ENCODE peak calls at places on chromosomes 2 and 18, in six cellular contexts. P is colonic mucosa, D is OCI-LY7, W is heart left ventricle, E is brain microvascular endothelial cell, I is left lung. B is an unnamed sample.

GRCh38 chr2:29573602-29574001 is 347.8 kb downstream of the ALK start:
- DNase-seq in D (no peak), W (no peak), P (no peak), E (no peak), I (no peak), B (no peak)

GRCh38 chr2:28838971-28839370 is 28.3 kb downstream of the SPDYA start:
- DNase-seq in E (no peak), D (no peak), I (no peak), P (no peak), W (no peak), B (no peak)

GRCh38 chr2:64296150-64296500 is 151.9 kb upstream of the PELI1 start:
- DNase-seq in D (no peak), I (no peak), E (no peak), P (no peak), W (no peak), B (no peak)

GRCh38 chr2:72457801-72458516 is 310.3 kb upstream of the CYP26B1 start:
- DNase-seq in P (no peak), E (no peak), I (no peak), W (no peak), D (no peak), B (no peak)

GRCh38 chr2:134280726-134281125 is 26.9 kb downstream of the MGAT5 start:
- DNase-seq in W (no peak), E (no peak), I (no peak), P (no peak), D (no peak), B (no peak)

GRCh38 chr2:102337481-102338386 is 17.9 kb upstream of the IL18R1 start:
- DNase-seq in E (no peak), D (no peak), I (no peak), P (no peak), W (no peak), B (no peak)

GRCh38 chr2:240343548-240343947 is 91.9 kb upstream of the GPC1 start:
- DNase-seq in D (no peak), I (no peak), W (no peak), E (no peak), P (no peak), B (no peak)

GRCh38 chr2:20104900-20105545 is 53.6 kb upstream of the LAPTM4A start:
- DNase-seq in D (no peak), I (peak), P (no peak), W (no peak), E (no peak), B (no peak)

GRCh38 chr2:207727256-207727655 is 15.8 kb downstream of the CCNYL1 start:
- DNase-seq in P (no peak), D (no peak), I (no peak), W (no peak), E (no peak), B (peak)

GRCh38 chr2:161434127-161434526 is 18.0 kb downstream of the TBR1 start:
- DNase-seq in W (no peak), D (no peak), E (no peak), P (no peak), I (no peak), B (no peak)

GRCh38 chr2:70888389-70888924 is 47.2 kb upstream of the ATP6V1B1 start:
- DNase-seq in W (no peak), I (no peak), P (no peak), E (no peak), D (no peak), B (no peak)

GRCh38 chr2:190340369-190340768 is 3.0 kb upstream of the INPP1 start:
- DNase-seq in D (no peak), P (no peak), E (peak), W (no peak), I (no peak), B (no peak)

GRCh38 chr18:51655327-51655698 is 457.8 kb upstream of the MEX3C start:
- DNase-seq in D (no peak), W (no peak), E (no peak), I (no peak), P (no peak), B (no peak)

GRCh38 chr2:98839292-98839691 is 96.7 kb downstream of the CRACDL start:
- DNase-seq in E (peak), D (no peak), I (no peak), P (no peak), W (no peak), B (peak)

GRCh38 chr2:193584001-193584400 is 1389.3 kb upstream of the TMEFF2 start:
- DNase-seq in W (no peak), I (no peak), D (no peak), E (no peak), P (no peak), B (no peak)

GRCh38 chr2:21118302-21118920 is 5.4 kb upstream of the TDRD15 start:
- DNase-seq in I (no peak), W (no peak), E (peak), P (peak), D (peak), B (no peak)

DNA sequence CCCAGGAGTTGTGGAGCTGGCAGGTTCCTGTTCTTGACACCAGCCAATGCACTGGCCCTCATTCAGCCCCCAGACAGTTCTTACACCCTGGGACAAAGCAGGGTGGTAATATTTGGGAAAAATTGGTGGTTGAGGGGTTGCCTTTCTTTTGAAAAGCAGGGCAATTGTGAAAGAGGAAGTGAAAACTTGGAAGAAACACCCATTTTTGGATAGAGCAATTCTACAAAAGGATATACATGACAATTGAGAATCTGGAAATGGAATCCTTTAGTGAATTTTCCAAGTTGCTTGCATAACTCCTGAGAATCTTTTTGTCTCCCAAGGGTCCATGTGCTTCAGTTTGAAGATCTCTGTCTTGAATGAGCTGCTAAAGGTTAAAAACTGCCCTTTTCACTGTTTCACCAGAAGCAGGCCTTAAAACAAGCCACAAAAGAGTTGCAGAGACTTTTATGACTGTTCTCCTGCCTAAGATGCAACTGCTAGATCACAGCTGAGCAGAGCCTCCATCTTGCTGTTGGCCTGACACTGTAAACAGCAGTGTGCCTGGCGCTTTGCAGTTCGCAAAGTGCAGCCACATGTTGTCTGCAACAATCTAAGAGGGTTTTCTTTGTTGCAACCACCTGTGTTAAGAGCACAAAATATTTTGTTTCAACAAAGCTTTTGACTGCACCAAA is 11.8 kb downstream of the COL4A4 start:
- DNase-seq in I (no peak), E (no peak), P (no peak), W (no peak), D (no peak), B (no peak)
- H3K27ac ChIP-seq in I (no peak), E (no peak), P (no peak), W (peak), D (no peak), B (no peak)

GRCh38 chr18:33440011-33440383 is 524 bp downstream of the CCDC178 start:
- DNase-seq in P (peak), I (peak), E (peak), D (peak), W (peak), B (peak)

GRCh38 chr18:33444699-33445098 is 4.2 kb upstream of the CCDC178 start:
- DNase-seq in E (no peak), P (no peak), D (no peak), I (no peak), W (no peak), B (no peak)

GRCh38 chr18:33440384-33441043 is at the start of gene CCDC178:
- DNase-seq in I (no peak), D (no peak), P (no peak), W (peak), E (peak), B (peak)
- H3K27ac ChIP-seq in I (no peak), D (no peak), P (no peak), W (no peak), E (no peak), B (no peak)

GRCh38 chr18:24138884-24139616 is at the start of gene CABYR:
- DNase-seq in E (peak), D (peak), I (peak), P (peak), W (peak), B (peak)
- H3K27ac ChIP-seq in E (no peak), D (no peak), I (no peak), P (no peak), W (no peak), B (peak)

GRCh38 chr2:69428981-69429380 is 8.3 kb downstream of the NFU1 start:
- DNase-seq in D (no peak), P (no peak), E (no peak), W (no peak), I (no peak), B (no peak)
- H3K27ac ChIP-seq in D (no peak), P (no peak), E (no peak), W (peak), I (no peak), B (no peak)

DNA sequence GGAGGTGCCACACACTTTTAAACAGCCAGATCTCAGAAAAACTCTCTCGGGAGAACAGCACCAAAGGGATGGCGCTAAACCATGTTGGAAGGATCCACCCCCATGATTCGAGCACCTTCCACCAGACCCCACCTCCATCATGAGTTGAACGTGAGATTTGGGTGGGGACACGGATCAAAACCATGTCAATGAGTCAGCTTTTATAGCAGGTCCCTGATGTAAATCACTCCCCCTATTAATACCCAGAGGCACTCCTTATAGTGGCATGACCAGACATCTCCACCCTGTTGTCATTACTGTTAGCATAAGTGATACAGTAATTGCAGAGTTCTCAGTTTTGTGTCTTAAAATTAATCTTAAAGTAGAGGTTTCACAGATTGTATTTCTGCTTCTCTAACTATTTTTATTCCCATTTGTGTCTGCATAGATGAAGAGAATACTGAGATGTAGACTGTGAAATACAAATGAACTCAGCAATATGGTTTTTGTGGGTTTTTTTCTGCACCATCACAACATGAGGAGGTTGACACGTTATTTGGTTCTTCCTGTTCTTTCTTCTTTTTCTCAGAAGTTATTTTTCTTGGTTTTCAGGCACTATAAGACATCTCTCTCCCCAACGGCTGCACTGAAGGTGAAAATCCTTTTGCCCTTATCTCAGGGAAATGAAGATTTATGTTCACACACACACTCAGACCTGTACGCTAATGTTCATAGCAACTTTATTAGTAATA is 218.2 kb downstream of the ARL4C start:
- DNase-seq in I (no peak), E (no peak), D (no peak), P (no peak), W (no peak), B (no peak)
- H3K27ac ChIP-seq in I (no peak), E (no peak), D (no peak), P (peak), W (no peak), B (no peak)

GRCh38 chr2:31986906-31987305 is 23.9 kb downstream of the MEMO1 start:
- DNase-seq in D (no peak), W (no peak), I (no peak), P (no peak), E (no peak), B (no peak)
- H3K27ac ChIP-seq in D (no peak), W (no peak), I (no peak), P (no peak), E (no peak), B (peak)

B was measured in astrocyte.